ENCODE peak calls at places on chromosomes 5 and 9, in five cellular contexts. X is Ammon's horn; J is ELR; D is progenitor cell of endocrine pancreas; W is activated effector memory CD4-positive, alpha-beta T cell treated with anti-CD3 and anti-CD28 coated beads, Interleukin-2, amount 50 U/mL, for 16 hours. Y is an unnamed sample.

GRCh38 chr5:89572696-89573095 is 689.7 kb upstream of the MEF2C start:
- DNase-seq in X (no peak), J (peak; percentile 20), D (no peak), W (no peak), Y (no peak)

GRCh38 chr5:155027993-155028629 is 14.6 kb downstream of the KIF4B start:
- DNase-seq in X (no peak), J (peak; percentile 57), D (no peak), W (no peak), Y (no peak)

GRCh38 chr5:100706796-100707195 is 171.6 kb downstream of the FAM174A start:
- DNase-seq in X (no peak), J (peak; percentile 61), D (no peak), W (no peak), Y (no peak)

GRCh38 chr5:62376064-62376463 is 27.6 kb downstream of the DIMT1 start:
- DNase-seq in X (no peak), J (peak; percentile 31), D (no peak), W (no peak), Y (no peak)

GRCh38 chr5:98110270-98110669 is 663.2 kb upstream of the RGMB start:
- DNase-seq in X (no peak), J (peak; percentile 94), D (no peak), W (no peak), Y (no peak)

GRCh38 chr9:129776938-129777768 is 24.3 kb upstream of the PTGES start:
- DNase-seq in X (peak; percentile 64), J (peak; percentile 100), D (no peak), W (peak; percentile 67), Y (peak; percentile 86)

GRCh38 chr9:121307976-121308375 is 40.0 kb downstream of the GSN start:
- DNase-seq in X (no peak), J (no peak), D (no peak), W (no peak), Y (no peak)

GRCh38 chr5:41122459-41122858 is 51.3 kb upstream of the MROH2B start:
- DNase-seq in X (no peak), J (no peak), D (no peak), W (no peak), Y (no peak)

GRCh38 chr5:142630927-142631539 is 54.9 kb downstream of the FGF1 start:
- DNase-seq in X (no peak), J (peak; percentile 53), D (no peak), W (no peak), Y (no peak)

GRCh38 chr9:125998837-125999503 is 251.8 kb downstream of the PBX3 start:
- DNase-seq in X (no peak), J (no peak), D (no peak), W (peak; percentile 51), Y (no peak)

GRCh38 chr9:97985058-97985861 is 2.1 kb downstream of the ANP32B start:
- DNase-seq in X (no peak), J (peak; percentile 54), D (peak; percentile 10), W (peak; percentile 79), Y (peak; percentile 43)

GRCh38 chr5:10988637-10989036 is 227.6 kb upstream of the DAP start:
- DNase-seq in X (no peak), J (no peak), D (no peak), W (no peak), Y (no peak)

GRCh38 chr9:83962165-83962564 is 17.9 kb downstream of the HNRNPK start:
- DNase-seq in X (no peak), J (peak; percentile 40), D (no peak), W (no peak), Y (peak; percentile 42)

GRCh38 chr9:88994820-88995180 is 3.5 kb downstream of the S1PR3 start:
- DNase-seq in X (no peak), J (peak; percentile 38), D (no peak), W (no peak), Y (no peak)

GRCh38 chr9:126248680-126249079 is 77.9 kb upstream of the MVB12B start:
- DNase-seq in X (no peak), J (peak; percentile 94), D (no peak), W (no peak), Y (peak; percentile 85)

GRCh38 chr5:174323878-174324281 is 278.4 kb downstream of the NSG2 start:
- DNase-seq in X (peak; percentile 58), J (peak; percentile 56), D (peak; percentile 35), W (no peak), Y (peak; percentile 87)

GRCh38 chr9:15961217-15961616 is 408.4 kb downstream of the CCDC171 start:
- DNase-seq in X (no peak), J (no peak), D (no peak), W (no peak), Y (no peak)

GRCh38 chr9:123687246-123687721 is 242.6 kb downstream of the DENND1A start:
- DNase-seq in X (no peak), J (no peak), D (no peak), W (no peak), Y (no peak)

GRCh38 chr5:169174923-169175322 is 126.0 kb downstream of the SLIT3 start:
- DNase-seq in X (no peak), J (no peak), D (no peak), W (no peak), Y (no peak)

GRCh38 chr5:107389130-107389553 is 281.6 kb downstream of the EFNA5 start:
- DNase-seq in X (no peak), J (peak; percentile 66), D (no peak), W (no peak), Y (no peak)

GRCh38 chr5:6837519-6838110 is 124.4 kb downstream of the TENT4A start:
- DNase-seq in X (no peak), J (peak; percentile 25), D (no peak), W (peak; percentile 67), Y (no peak)

GRCh38 chr5:3114467-3114866 is 363.0 kb upstream of the IRX2 start:
- DNase-seq in X (no peak), J (no peak), D (no peak), W (no peak), Y (no peak)

GRCh38 chr9:78291240-78291915 is 5.5 kb upstream of the PSAT1 start:
- DNase-seq in X (no peak), J (no peak), D (no peak), W (no peak), Y (no peak)

GRCh38 chr5:99105216-99105615 is 176.4 kb upstream of the CHD1 start:
- DNase-seq in X (peak; percentile 8), J (no peak), D (no peak), W (no peak), Y (no peak)

GRCh38 chr9:18437315-18438200 is 36.4 kb upstream of the ADAMTSL1 start:
- DNase-seq in X (no peak), J (peak; percentile 80), D (no peak), W (no peak), Y (peak; percentile 16)

GRCh38 chr5:154331267-154331666 is 114.5 kb upstream of the SAP30L start:
- DNase-seq in X (no peak), J (no peak), D (no peak), W (no peak), Y (no peak)

GRCh38 chr9:96009690-96010477 is 134.4 kb downstream of the ERCC6L2 start:
- DNase-seq in X (no peak), J (no peak), D (no peak), W (peak; percentile 75), Y (no peak)

GRCh38 chr9:129399301-129399990 is 221.4 kb upstream of the IER5L start:
- DNase-seq in X (no peak), J (no peak), D (no peak), W (no peak), Y (no peak)

GRCh38 chr9:133188006-133188842 is 20.8 kb downstream of the OBP2B start:
- DNase-seq in X (peak; percentile 27), J (peak; percentile 26), D (peak; percentile 45), W (no peak), Y (no peak)

GRCh38 chr9:37921546-37922300 is 17.8 kb upstream of the SLC25A51 start:
- DNase-seq in X (no peak), J (no peak), D (no peak), W (peak; percentile 49), Y (no peak)